ENCODE peak calls at places on chromosomes 13 and 19, in six cellular contexts. One of them, this sample, is unnamed. For H3K27me3, the result is how much of the 10 kb centered on the place peaks cover.

GRCh38 chr13:96075953-96076543 is 13.9 kb upstream of the HS6ST3 start:
- DNase-seq in uterus: no peak
- DNase-seq in IMR-90: peak
- DNase-seq in adrenal gland: no peak
- DNase-seq in ascending aorta: no peak
- DNase-seq in tibial artery: no peak
- DNase-seq in this sample: no peak

GRCh38 chr19:20923077-20923871 is at the start of gene ZNF85:
- DNase-seq in tibial artery: peak
- DNase-seq in ascending aorta: peak
- DNase-seq in adrenal gland: peak
- DNase-seq in IMR-90: peak
- DNase-seq in uterus: peak
- DNase-seq in this sample: peak

GRCh38 chr13:33070713-33071112 is 54.5 kb downstream of the KL start:
- DNase-seq in ascending aorta: no peak
- DNase-seq in tibial artery: no peak
- DNase-seq in uterus: no peak
- DNase-seq in IMR-90: peak
- DNase-seq in adrenal gland: no peak
- DNase-seq in this sample: no peak

GRCh38 chr13:86974995-86975328 is 696.2 kb upstream of the SLITRK5 start:
- DNase-seq in adrenal gland: no peak
- DNase-seq in uterus: no peak
- DNase-seq in IMR-90: no peak
- DNase-seq in ascending aorta: no peak
- DNase-seq in tibial artery: no peak
- DNase-seq in this sample: no peak

GRCh38 chr19:34960103-34960805 is 3.8 kb downstream of the ZNF792 start:
- DNase-seq in tibial artery: no peak
- DNase-seq in adrenal gland: no peak
- DNase-seq in ascending aorta: no peak
- DNase-seq in IMR-90: peak
- DNase-seq in uterus: no peak
- DNase-seq in this sample: no peak

GRCh38 chr13:103883152-103883551 is 816.9 kb upstream of the SLC10A2 start:
- DNase-seq in tibial artery: peak
- DNase-seq in uterus: peak
- DNase-seq in IMR-90: peak
- DNase-seq in ascending aorta: peak
- DNase-seq in adrenal gland: peak
- DNase-seq in this sample: peak

GRCh38 chr13:89454736-89455135 is 1783.6 kb downstream of the SLITRK5 start:
- DNase-seq in IMR-90: no peak
- DNase-seq in uterus: no peak
- DNase-seq in ascending aorta: no peak
- DNase-seq in adrenal gland: no peak
- DNase-seq in tibial artery: no peak
- DNase-seq in this sample: no peak

GRCh38 chr19:50537306-50537685 is 23.6 kb upstream of the ASPDH start:
- DNase-seq in uterus: no peak
- DNase-seq in ascending aorta: no peak
- DNase-seq in IMR-90: no peak
- DNase-seq in adrenal gland: no peak
- DNase-seq in tibial artery: no peak
- DNase-seq in this sample: no peak

GRCh38 chr13:109297628-109298027 is 488.8 kb downstream of the IRS2 start:
- DNase-seq in uterus: no peak
- DNase-seq in ascending aorta: no peak
- DNase-seq in IMR-90: peak
- DNase-seq in adrenal gland: no peak
- DNase-seq in tibial artery: no peak
- DNase-seq in this sample: no peak

GRCh38 chr19:39705578-39706188 is 1.4 kb downstream of the LGALS14 start:
- DNase-seq in uterus: no peak
- DNase-seq in tibial artery: no peak
- DNase-seq in adrenal gland: no peak
- DNase-seq in IMR-90: no peak
- DNase-seq in ascending aorta: no peak
- DNase-seq in this sample: no peak

GRCh38 chr19:2512523-2513431 is 36.9 kb downstream of the GADD45B start:
- DNase-seq in IMR-90: no peak
- DNase-seq in tibial artery: no peak
- DNase-seq in uterus: no peak
- DNase-seq in adrenal gland: no peak
- DNase-seq in ascending aorta: no peak
- DNase-seq in this sample: peak

GRCh38 chr19:55585658-55586339 is 5.2 kb upstream of the ZNF579 start:
- DNase-seq in tibial artery: peak
- DNase-seq in IMR-90: peak
- DNase-seq in adrenal gland: peak
- DNase-seq in ascending aorta: peak
- DNase-seq in uterus: peak
- DNase-seq in this sample: peak

GRCh38 chr19:31220540-31220939 is 128.7 kb downstream of the TSHZ3 start:
- DNase-seq in ascending aorta: no peak
- DNase-seq in tibial artery: no peak
- DNase-seq in uterus: no peak
- DNase-seq in adrenal gland: no peak
- DNase-seq in IMR-90: no peak
- DNase-seq in this sample: no peak

GRCh38 chr13:106152047-106152446 is 383.4 kb downstream of the EFNB2 start:
- DNase-seq in IMR-90: no peak
- DNase-seq in tibial artery: no peak
- DNase-seq in adrenal gland: no peak
- DNase-seq in ascending aorta: no peak
- DNase-seq in uterus: no peak
- DNase-seq in this sample: no peak

GRCh38 chr13:110938662-110939421 is 24.0 kb upstream of the ANKRD10 start:
- DNase-seq in tibial artery: no peak
- DNase-seq in adrenal gland: no peak
- DNase-seq in IMR-90: no peak
- DNase-seq in uterus: no peak
- DNase-seq in ascending aorta: no peak
- DNase-seq in this sample: no peak

GRCh38 chr13:66780814-66781213 is 449.3 kb downstream of the PCDH9 start:
- DNase-seq in uterus: no peak
- DNase-seq in IMR-90: peak
- DNase-seq in adrenal gland: no peak
- DNase-seq in ascending aorta: no peak
- DNase-seq in tibial artery: no peak
- DNase-seq in this sample: no peak

GRCh38 chr13:105814902-105815250 is 720.6 kb downstream of the EFNB2 start:
- DNase-seq in adrenal gland: no peak
- DNase-seq in ascending aorta: no peak
- DNase-seq in tibial artery: no peak
- DNase-seq in IMR-90: no peak
- DNase-seq in uterus: no peak
- DNase-seq in this sample: no peak

GRCh38 chr13:33138441-33138840 is 122.2 kb downstream of the KL start:
- DNase-seq in uterus: no peak
- DNase-seq in adrenal gland: no peak
- DNase-seq in IMR-90: no peak
- DNase-seq in ascending aorta: peak
- DNase-seq in tibial artery: no peak
- DNase-seq in this sample: no peak

GRCh38 chr13:66665991-66666390 is 564.1 kb downstream of the PCDH9 start:
- DNase-seq in ascending aorta: no peak
- DNase-seq in adrenal gland: peak
- DNase-seq in uterus: no peak
- DNase-seq in IMR-90: peak
- DNase-seq in tibial artery: no peak
- DNase-seq in this sample: peak

GRCh38 chr19:7681336-7682174 is 922 bp downstream of the TRAPPC5 start:
- DNase-seq in adrenal gland: peak
- DNase-seq in ascending aorta: peak
- DNase-seq in uterus: peak
- DNase-seq in tibial artery: peak
- DNase-seq in IMR-90: peak
- DNase-seq in this sample: peak

GRCh38 chr13:46572758-46573384 is 19.9 kb downstream of the LRCH1 start:
- DNase-seq in IMR-90: no peak
- DNase-seq in uterus: no peak
- DNase-seq in ascending aorta: no peak
- DNase-seq in tibial artery: no peak
- DNase-seq in adrenal gland: no peak
- DNase-seq in this sample: no peak

GRCh38 chr19:30008169-30008568 is 66.1 kb downstream of the URI1 start:
- DNase-seq in ascending aorta: no peak
- DNase-seq in IMR-90: no peak
- DNase-seq in tibial artery: no peak
- DNase-seq in uterus: no peak
- DNase-seq in adrenal gland: no peak
- DNase-seq in this sample: no peak

GRCh38 chr13:113638173-113638746 is 19.7 kb downstream of the ATP4B start:
- DNase-seq in tibial artery: peak
- DNase-seq in ascending aorta: peak
- DNase-seq in uterus: no peak
- DNase-seq in adrenal gland: no peak
- DNase-seq in IMR-90: no peak
- DNase-seq in this sample: no peak

DNA sequence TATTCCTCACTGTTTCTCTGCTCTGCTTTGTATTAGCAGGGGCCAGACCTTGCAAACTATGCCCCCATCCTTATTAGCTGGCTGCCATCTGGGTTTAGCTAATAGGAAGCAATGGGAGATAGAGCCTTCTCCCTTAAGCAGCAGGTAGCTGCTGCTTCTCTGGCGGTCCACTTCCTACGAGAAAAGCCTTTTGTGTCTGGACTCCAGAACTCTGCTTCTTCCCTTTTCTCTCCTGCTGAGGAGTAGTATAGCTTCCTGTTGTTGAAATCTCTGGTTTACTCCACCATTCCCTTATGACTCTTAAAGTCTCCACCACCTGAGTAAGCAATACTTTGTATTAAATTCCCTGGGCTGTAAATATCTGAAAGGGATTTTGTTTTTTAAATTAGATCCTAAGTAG is 147.1 kb downstream of the DNAJC15 start:
- DNase-seq in uterus: no peak
- DNase-seq in adrenal gland: no peak
- DNase-seq in IMR-90: no peak
- DNase-seq in ascending aorta: no peak
- DNase-seq in tibial artery: no peak
- DNase-seq in this sample: no peak
- TF ChIP-seq CTCF in uterus: no peak
- TF ChIP-seq CTCF in adrenal gland: no peak
- TF ChIP-seq CTCF in IMR-90: no peak
- TF ChIP-seq CTCF in ascending aorta: no peak
- TF ChIP-seq CTCF in tibial artery: no peak
- TF ChIP-seq CTCF in this sample: no peak

DNA sequence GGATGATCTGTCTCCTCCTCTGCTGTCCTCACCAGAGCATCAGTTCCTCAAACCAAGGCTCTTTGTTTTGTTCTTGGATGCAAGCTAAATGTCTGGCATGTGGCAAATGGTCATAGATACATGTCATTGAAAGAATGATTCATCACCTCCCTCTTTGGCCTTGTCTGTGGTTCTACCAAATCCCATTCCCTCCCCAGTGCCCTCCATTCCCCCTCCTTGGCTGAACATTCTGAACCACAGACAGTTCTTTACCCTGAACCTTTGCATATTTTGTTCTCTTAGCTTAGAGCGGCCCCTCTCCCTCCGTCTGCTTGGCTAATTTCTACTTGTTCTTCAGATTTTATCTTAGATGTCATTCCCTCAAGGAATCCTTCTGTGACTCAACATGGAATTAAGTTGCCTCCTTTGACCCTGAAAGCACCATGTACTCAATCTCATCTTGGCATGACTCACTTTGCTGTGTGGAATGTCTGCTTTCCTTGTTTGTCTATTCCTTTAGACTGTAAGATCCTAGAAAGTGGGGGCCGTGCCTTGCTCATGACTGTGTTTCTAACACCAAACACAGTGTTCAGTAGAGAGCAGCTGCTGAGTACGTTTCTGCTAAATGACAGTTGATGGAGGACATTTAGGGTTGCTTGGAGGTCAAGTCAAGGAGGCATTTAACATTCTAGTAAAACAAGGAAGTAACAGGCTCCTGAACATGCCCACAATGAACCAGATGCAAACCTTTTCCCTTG is 8.1 kb downstream of the ALOX5AP start:
- DNase-seq in uterus: peak
- DNase-seq in adrenal gland: peak
- DNase-seq in tibial artery: peak
- DNase-seq in IMR-90: peak
- DNase-seq in ascending aorta: peak
- DNase-seq in this sample: no peak
- H3K27ac ChIP-seq in uterus: peak
- H3K27ac ChIP-seq in adrenal gland: peak
- H3K27ac ChIP-seq in tibial artery: peak
- H3K27ac ChIP-seq in IMR-90: peak
- H3K27ac ChIP-seq in ascending aorta: peak
- H3K27ac ChIP-seq in this sample: no peak

GRCh38 chr13:27909378-27909777 is 10.4 kb upstream of the PDX1 start:
- DNase-seq in ascending aorta: no peak
- DNase-seq in uterus: no peak
- DNase-seq in adrenal gland: no peak
- DNase-seq in tibial artery: no peak
- DNase-seq in IMR-90: no peak
- DNase-seq in this sample: no peak
- H3K27me3 ChIP-seq in ascending aorta: under half
- H3K27me3 ChIP-seq in uterus: under half
- H3K27me3 ChIP-seq in adrenal gland: under half
- H3K27me3 ChIP-seq in tibial artery: under half
- H3K27me3 ChIP-seq in IMR-90: under half
- H3K27me3 ChIP-seq in this sample: under half

GRCh38 chr19:6334490-6335285 is 1.3 kb upstream of the ACER1 start:
- DNase-seq in uterus: no peak
- DNase-seq in IMR-90: no peak
- DNase-seq in tibial artery: no peak
- DNase-seq in adrenal gland: no peak
- DNase-seq in ascending aorta: no peak
- DNase-seq in this sample: no peak

GRCh38 chr19:6343462-6343861 is 10.1 kb upstream of the ACER1 start:
- DNase-seq in adrenal gland: no peak
- DNase-seq in tibial artery: no peak
- DNase-seq in ascending aorta: no peak
- DNase-seq in IMR-90: no peak
- DNase-seq in uterus: no peak
- DNase-seq in this sample: no peak

DNA sequence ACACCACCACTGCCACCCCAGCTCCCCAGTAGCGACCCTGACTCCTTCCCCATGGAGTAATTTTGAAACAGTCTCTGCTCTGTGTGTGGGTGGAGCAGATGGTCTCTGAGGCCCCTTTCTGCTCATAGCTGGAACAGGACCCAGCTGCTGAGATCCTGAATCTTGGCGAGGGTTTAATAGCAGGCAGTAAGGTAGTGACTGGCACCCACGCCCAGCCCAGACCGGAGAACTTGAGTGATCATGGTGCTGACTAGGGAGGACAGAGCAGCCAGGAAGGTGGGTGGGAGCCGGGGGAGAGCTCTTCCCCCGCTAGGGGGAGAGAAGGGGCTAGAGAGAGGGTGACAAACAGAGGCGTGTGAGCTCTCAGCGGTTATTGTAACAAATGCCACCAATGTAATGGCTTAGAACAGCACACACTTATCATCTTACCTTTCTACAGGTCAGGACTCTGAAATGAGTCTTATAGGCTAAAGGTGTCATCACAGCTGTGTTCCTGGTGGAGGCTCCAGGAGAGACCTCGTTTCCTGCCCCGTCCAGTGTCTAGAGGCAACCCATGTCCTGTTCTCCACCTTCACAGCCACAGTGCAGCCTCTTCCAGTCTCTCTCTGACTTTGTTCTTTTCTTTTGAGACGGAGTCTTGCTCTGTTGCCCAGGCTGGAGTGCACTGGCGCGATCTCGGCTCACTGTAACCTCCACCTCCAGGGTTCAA is 7.2 kb upstream of the ACER1 start:
- DNase-seq in IMR-90: no peak
- DNase-seq in tibial artery: no peak
- DNase-seq in uterus: no peak
- DNase-seq in ascending aorta: no peak
- DNase-seq in adrenal gland: no peak
- DNase-seq in this sample: no peak
- TF ChIP-seq CTCF in IMR-90: no peak
- TF ChIP-seq CTCF in tibial artery: no peak
- TF ChIP-seq CTCF in uterus: no peak
- TF ChIP-seq CTCF in ascending aorta: no peak
- TF ChIP-seq CTCF in adrenal gland: no peak
- TF ChIP-seq CTCF in this sample: no peak